ENCODE peak calls at places on chromosome 14, in seven cellular contexts. X, U, K, B, H, R and Z are unnamed samples.

GRCh38 chr14:61876362-61877049 is 114.3 kb downstream of the SNAPC1 start:
- DNase-seq in U (no peak), X (no peak), B (no peak), H (no peak), R (no peak), K (no peak), Z (no peak)

GRCh38 chr14:56687123-56687522 is 107.5 kb downstream of the TMEM260 start:
- DNase-seq in H (no peak), R (peak; percentile 25), K (no peak), B (no peak), X (no peak), U (no peak), Z (no peak)

GRCh38 chr14:22882529-22883190 is 362 bp upstream of the REM2 start:
- DNase-seq in B (peak; percentile 90), X (peak; percentile 53), U (peak; percentile 51), R (peak; percentile 42), K (peak; percentile 18), H (peak; percentile 19), Z (peak; percentile 35)

GRCh38 chr14:54902143-54902520 is 494 bp downstream of the GCH1 start:
- DNase-seq in R (no peak), U (peak; percentile 82), H (no peak), X (peak; percentile 68), B (peak; percentile 92), K (peak; percentile 44), Z (peak; percentile 73)

GRCh38 chr14:78509516-78509915 is 339.3 kb downstream of the NRXN3 start:
- DNase-seq in R (no peak), U (no peak), H (no peak), X (no peak), K (no peak), B (no peak), Z (no peak)

GRCh38 chr14:53851394-53852056 is 105.1 kb downstream of the BMP4 start:
- DNase-seq in U (no peak), X (no peak), B (no peak), H (no peak), K (peak; percentile 4), R (no peak), Z (peak; percentile 39)

GRCh38 chr14:25537846-25538455 is 488.0 kb upstream of the STXBP6 start:
- DNase-seq in K (no peak), U (peak; percentile 1), R (peak; percentile 2), H (no peak), B (peak; percentile 82), X (no peak), Z (no peak)

GRCh38 chr14:100547633-100548294 is 39.5 kb downstream of the BEGAIN start:
- DNase-seq in U (peak; percentile 85), K (peak; percentile 68), R (peak; percentile 87), H (peak; percentile 34), X (no peak), B (no peak), Z (peak; percentile 83)

GRCh38 chr14:45680531-45680930 is 427.5 kb upstream of the MIS18BP1 start:
- DNase-seq in X (no peak), B (no peak), R (no peak), U (peak; percentile 2), H (no peak), K (no peak), Z (peak; percentile 6)

GRCh38 chr14:55624913-55625312 is 44.9 kb downstream of the KTN1 start:
- DNase-seq in R (no peak), H (no peak), B (no peak), U (no peak), K (peak; percentile 33), X (no peak), Z (peak; percentile 2)